ENCODE peak calls at places on chromosomes 1 and 21, in five cellular contexts. One of them, this sample, is unnamed.

GRCh38 chr1:92909321-92909720 is 51.9 kb downstream of the DIPK1A start:
- DNase-seq in testis: no peak
- DNase-seq in mesenchymal stem cell: peak; percentile 85
- DNase-seq in left ventricle myocardium inferior: no peak
- DNase-seq in body of pancreas: no peak
- DNase-seq in this sample: no peak

GRCh38 chr1:244839656-244840055 is 4.2 kb downstream of the COX20 start:
- DNase-seq in testis: no peak
- DNase-seq in mesenchymal stem cell: no peak
- DNase-seq in left ventricle myocardium inferior: no peak
- DNase-seq in body of pancreas: no peak
- DNase-seq in this sample: no peak

GRCh38 chr1:247118946-247119446 is 14.8 kb upstream of the ZNF669 start:
- DNase-seq in testis: no peak
- DNase-seq in mesenchymal stem cell: no peak
- DNase-seq in left ventricle myocardium inferior: no peak
- DNase-seq in body of pancreas: no peak
- DNase-seq in this sample: no peak

GRCh38 chr1:1942753-1943656 is 23.9 kb upstream of the TMEM52 start:
- DNase-seq in testis: no peak
- DNase-seq in mesenchymal stem cell: no peak
- DNase-seq in left ventricle myocardium inferior: no peak
- DNase-seq in body of pancreas: no peak
- DNase-seq in this sample: peak; percentile 61

GRCh38 chr1:229709620-229710019 is 83.6 kb downstream of the URB2 start:
- DNase-seq in testis: no peak
- DNase-seq in mesenchymal stem cell: no peak
- DNase-seq in left ventricle myocardium inferior: no peak
- DNase-seq in body of pancreas: no peak
- DNase-seq in this sample: no peak

GRCh38 chr1:171122903-171123302 is 32.2 kb downstream of the FMO3 start:
- DNase-seq in testis: no peak
- DNase-seq in mesenchymal stem cell: peak; percentile 25
- DNase-seq in left ventricle myocardium inferior: no peak
- DNase-seq in body of pancreas: no peak
- DNase-seq in this sample: no peak

GRCh38 chr1:158095737-158096335 is 84.9 kb upstream of the CD1D start:
- DNase-seq in testis: peak; percentile 42
- DNase-seq in mesenchymal stem cell: peak; percentile 45
- DNase-seq in left ventricle myocardium inferior: no peak
- DNase-seq in body of pancreas: peak; percentile 28
- DNase-seq in this sample: peak; percentile 69

GRCh38 chr1:148334339-148335130 is 148.6 kb downstream of the PPIAL4G start:
- DNase-seq in testis: peak; percentile 95
- DNase-seq in mesenchymal stem cell: peak; percentile 96
- DNase-seq in left ventricle myocardium inferior: peak; percentile 76
- DNase-seq in body of pancreas: peak; percentile 92
- DNase-seq in this sample: peak; percentile 94

GRCh38 chr1:119139393-119139792 is 1.1 kb downstream of the WARS2 start:
- DNase-seq in testis: no peak
- DNase-seq in mesenchymal stem cell: no peak
- DNase-seq in left ventricle myocardium inferior: no peak
- DNase-seq in body of pancreas: no peak
- DNase-seq in this sample: no peak

GRCh38 chr1:36400825-36401601 is 3.3 kb upstream of the LSM10 start:
- DNase-seq in testis: peak; percentile 60
- DNase-seq in mesenchymal stem cell: peak; percentile 99
- DNase-seq in left ventricle myocardium inferior: peak; percentile 73
- DNase-seq in body of pancreas: peak; percentile 47
- DNase-seq in this sample: peak; percentile 91

GRCh38 chr1:109201123-109201703 is 12.5 kb upstream of the SARS1 start:
- DNase-seq in testis: peak; percentile 80
- DNase-seq in mesenchymal stem cell: peak; percentile 67
- DNase-seq in left ventricle myocardium inferior: no peak
- DNase-seq in body of pancreas: no peak
- DNase-seq in this sample: no peak

GRCh38 chr1:5286244-5286643 is 631.8 kb downstream of the AJAP1 start:
- DNase-seq in testis: no peak
- DNase-seq in mesenchymal stem cell: no peak
- DNase-seq in left ventricle myocardium inferior: no peak
- DNase-seq in body of pancreas: no peak
- DNase-seq in this sample: no peak

GRCh38 chr1:151710187-151710586 is 6.4 kb downstream of the CELF3 start:
- DNase-seq in testis: peak; percentile 74
- DNase-seq in mesenchymal stem cell: peak; percentile 24
- DNase-seq in left ventricle myocardium inferior: no peak
- DNase-seq in body of pancreas: peak; percentile 63
- DNase-seq in this sample: no peak

GRCh38 chr1:178818416-178818815 is 52.5 kb downstream of the ANGPTL1 start:
- DNase-seq in testis: no peak
- DNase-seq in mesenchymal stem cell: no peak
- DNase-seq in left ventricle myocardium inferior: no peak
- DNase-seq in body of pancreas: no peak
- DNase-seq in this sample: no peak

GRCh38 chr1:3727042-3727824 is 25.0 kb upstream of the CCDC27 start:
- DNase-seq in testis: peak; percentile 60
- DNase-seq in mesenchymal stem cell: peak; percentile 8
- DNase-seq in left ventricle myocardium inferior: no peak
- DNase-seq in body of pancreas: peak; percentile 20
- DNase-seq in this sample: no peak

GRCh38 chr1:32876341-32877210 is 5.9 kb upstream of the FNDC5 start:
- DNase-seq in testis: peak; percentile 83
- DNase-seq in mesenchymal stem cell: peak; percentile 48
- DNase-seq in left ventricle myocardium inferior: peak; percentile 53
- DNase-seq in body of pancreas: peak; percentile 81
- DNase-seq in this sample: peak; percentile 81

GRCh38 chr1:53686371-53687267 is 52.3 kb downstream of the GLIS1 start:
- DNase-seq in testis: no peak
- DNase-seq in mesenchymal stem cell: peak; percentile 26
- DNase-seq in left ventricle myocardium inferior: no peak
- DNase-seq in body of pancreas: no peak
- DNase-seq in this sample: no peak

GRCh38 chr1:107536266-107536665 is 395.4 kb downstream of the NTNG1 start:
- DNase-seq in testis: no peak
- DNase-seq in mesenchymal stem cell: no peak
- DNase-seq in left ventricle myocardium inferior: no peak
- DNase-seq in body of pancreas: peak; percentile 10
- DNase-seq in this sample: no peak

GRCh38 chr1:115649964-115650363 is 8.2 kb downstream of the VANGL1 start:
- DNase-seq in testis: no peak
- DNase-seq in mesenchymal stem cell: peak; percentile 25
- DNase-seq in left ventricle myocardium inferior: no peak
- DNase-seq in body of pancreas: peak; percentile 48
- DNase-seq in this sample: no peak
- H3K4me1 ChIP-seq in testis: peaks cover 6% of the 10 kb centered on the region
- H3K4me1 ChIP-seq in mesenchymal stem cell: peaks cover 26% of the 10 kb centered on the region
- H3K4me1 ChIP-seq in left ventricle myocardium inferior: peaks cover 66% of the 10 kb centered on the region
- H3K4me1 ChIP-seq in body of pancreas: peaks cover 53% of the 10 kb centered on the region
- H3K4me1 ChIP-seq in this sample: peaks cover 25% of the 10 kb centered on the region

GRCh38 chr1:155133799-155134281 is 1.8 kb upstream of the SLC50A1 start:
- DNase-seq in testis: no peak
- DNase-seq in mesenchymal stem cell: no peak
- DNase-seq in left ventricle myocardium inferior: no peak
- DNase-seq in body of pancreas: no peak
- DNase-seq in this sample: no peak

GRCh38 chr1:155136728-155137127 is 1.1 kb downstream of the SLC50A1 start:
- DNase-seq in testis: no peak
- DNase-seq in mesenchymal stem cell: no peak
- DNase-seq in left ventricle myocardium inferior: no peak
- DNase-seq in body of pancreas: peak; percentile 55
- DNase-seq in this sample: no peak

GRCh38 chr1:155134322-155134721 is 1.3 kb upstream of the SLC50A1 start:
- DNase-seq in testis: no peak
- DNase-seq in mesenchymal stem cell: no peak
- DNase-seq in left ventricle myocardium inferior: no peak
- DNase-seq in body of pancreas: no peak
- DNase-seq in this sample: no peak

GRCh38 chr1:155135416-155136197 is at the start of gene SLC50A1:
- DNase-seq in testis: peak; percentile 96
- DNase-seq in mesenchymal stem cell: peak; percentile 97
- DNase-seq in left ventricle myocardium inferior: peak; percentile 95
- DNase-seq in body of pancreas: peak; percentile 97
- DNase-seq in this sample: peak; percentile 98

DNA sequence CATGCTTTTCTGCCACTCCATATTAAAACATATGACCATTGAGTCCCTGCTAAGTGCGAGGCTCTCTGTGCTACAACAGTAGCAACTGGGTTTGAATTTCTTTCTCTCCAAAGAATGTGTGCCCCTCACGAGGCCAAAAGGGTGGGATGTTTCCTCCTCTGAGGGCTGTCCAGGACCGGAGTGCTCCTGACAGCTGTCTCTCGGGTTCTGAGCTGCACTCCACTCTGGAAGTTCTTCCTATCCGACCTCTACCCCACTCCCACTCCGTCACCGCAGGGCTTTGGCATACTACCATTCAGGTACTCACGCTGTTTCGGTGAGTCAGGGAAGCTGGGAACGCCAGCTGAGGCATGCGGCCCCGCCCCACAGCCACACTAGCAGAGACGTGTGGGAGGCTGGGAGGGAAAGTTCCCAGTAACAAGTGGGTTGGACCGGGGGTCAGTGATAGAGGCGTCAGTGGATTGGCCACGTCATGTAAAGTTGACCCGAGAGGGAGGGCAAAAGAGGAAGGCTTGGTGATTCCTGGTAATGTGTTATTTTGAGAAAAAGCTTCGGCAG is 715 bp upstream of the SLC50A1 start:
- DNase-seq in testis: peak; percentile 93
- DNase-seq in mesenchymal stem cell: peak; percentile 98
- DNase-seq in left ventricle myocardium inferior: peak; percentile 84
- DNase-seq in body of pancreas: peak; percentile 95
- DNase-seq in this sample: peak; percentile 92
- H3K4me1 ChIP-seq in testis: peaks cover 25% of the 10 kb centered on the region
- H3K4me1 ChIP-seq in mesenchymal stem cell: peaks cover 28% of the 10 kb centered on the region
- H3K4me1 ChIP-seq in left ventricle myocardium inferior: peaks cover 95% of the 10 kb centered on the region
- H3K4me1 ChIP-seq in body of pancreas: peaks cover 88% of the 10 kb centered on the region
- H3K4me1 ChIP-seq in this sample: peaks cover 7% of the 10 kb centered on the region

GRCh38 chr1:156486421-156487344 is 13.9 kb downstream of the MEF2D start:
- DNase-seq in testis: peak; percentile 50
- DNase-seq in mesenchymal stem cell: no peak
- DNase-seq in left ventricle myocardium inferior: no peak
- DNase-seq in body of pancreas: peak; percentile 36
- DNase-seq in this sample: no peak
- H3K4me1 ChIP-seq in testis: peaks cover 33% of the 10 kb centered on the region
- H3K4me1 ChIP-seq in mesenchymal stem cell: peaks cover 42% of the 10 kb centered on the region
- H3K4me1 ChIP-seq in left ventricle myocardium inferior: peaks cover 100% of the 10 kb centered on the region
- H3K4me1 ChIP-seq in body of pancreas: peaks cover 58% of the 10 kb centered on the region
- H3K4me1 ChIP-seq in this sample: peaks cover 50% of the 10 kb centered on the region

GRCh38 chr21:44925027-44925755 is 4.5 kb upstream of the ITGB2 start:
- DNase-seq in testis: no peak
- DNase-seq in mesenchymal stem cell: peak; percentile 49
- DNase-seq in left ventricle myocardium inferior: no peak
- DNase-seq in body of pancreas: no peak
- DNase-seq in this sample: no peak

GRCh38 chr21:44921928-44922327 is 1.2 kb upstream of the ITGB2 start:
- DNase-seq in testis: no peak
- DNase-seq in mesenchymal stem cell: no peak
- DNase-seq in left ventricle myocardium inferior: no peak
- DNase-seq in body of pancreas: no peak
- DNase-seq in this sample: no peak

GRCh38 chr21:44920694-44921604 is at the start of gene ITGB2:
- DNase-seq in testis: no peak
- DNase-seq in mesenchymal stem cell: no peak
- DNase-seq in left ventricle myocardium inferior: peak; percentile 56
- DNase-seq in body of pancreas: no peak
- DNase-seq in this sample: peak; percentile 86

GRCh38 chr21:44924611-44925010 is 3.9 kb upstream of the ITGB2 start:
- DNase-seq in testis: no peak
- DNase-seq in mesenchymal stem cell: no peak
- DNase-seq in left ventricle myocardium inferior: peak; percentile 7
- DNase-seq in body of pancreas: no peak
- DNase-seq in this sample: no peak

DNA sequence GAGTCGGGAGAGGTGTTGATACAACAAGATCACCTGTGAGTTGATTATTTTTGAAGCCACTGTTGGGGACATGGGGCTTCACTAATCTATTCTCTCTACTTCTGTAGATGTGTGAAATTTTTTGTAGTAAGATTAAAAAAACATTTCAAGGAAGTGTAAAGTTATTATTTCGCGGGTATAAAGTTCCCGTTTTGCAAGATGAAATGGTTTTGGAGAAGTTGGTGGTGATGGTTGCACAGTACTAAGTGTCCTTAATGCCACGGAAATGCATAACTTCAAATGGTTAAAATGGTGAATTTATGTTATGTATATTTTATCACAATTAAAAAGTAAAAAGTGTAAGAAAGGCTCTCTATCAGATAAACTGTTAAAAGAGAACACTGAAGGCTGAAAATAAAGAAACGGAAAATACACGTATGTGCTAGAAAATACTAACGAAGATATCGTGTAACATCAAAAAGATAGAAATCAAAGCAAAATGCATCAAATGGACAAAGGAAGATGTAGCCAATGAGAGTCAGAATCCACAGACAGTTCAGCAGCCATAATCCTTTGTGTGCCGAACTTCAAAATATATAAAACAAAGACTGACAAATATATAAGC is 2.9 kb upstream of the ITGB2 start:
- DNase-seq in testis: no peak
- DNase-seq in mesenchymal stem cell: no peak
- DNase-seq in left ventricle myocardium inferior: no peak
- DNase-seq in body of pancreas: no peak
- DNase-seq in this sample: no peak
- H3K4me1 ChIP-seq in testis: no peaks in the 10 kb centered on the region
- H3K4me1 ChIP-seq in mesenchymal stem cell: peaks cover 24% of the 10 kb centered on the region
- H3K4me1 ChIP-seq in left ventricle myocardium inferior: peaks cover 6% of the 10 kb centered on the region
- H3K4me1 ChIP-seq in body of pancreas: no peaks in the 10 kb centered on the region
- H3K4me1 ChIP-seq in this sample: no peaks in the 10 kb centered on the region

DNA sequence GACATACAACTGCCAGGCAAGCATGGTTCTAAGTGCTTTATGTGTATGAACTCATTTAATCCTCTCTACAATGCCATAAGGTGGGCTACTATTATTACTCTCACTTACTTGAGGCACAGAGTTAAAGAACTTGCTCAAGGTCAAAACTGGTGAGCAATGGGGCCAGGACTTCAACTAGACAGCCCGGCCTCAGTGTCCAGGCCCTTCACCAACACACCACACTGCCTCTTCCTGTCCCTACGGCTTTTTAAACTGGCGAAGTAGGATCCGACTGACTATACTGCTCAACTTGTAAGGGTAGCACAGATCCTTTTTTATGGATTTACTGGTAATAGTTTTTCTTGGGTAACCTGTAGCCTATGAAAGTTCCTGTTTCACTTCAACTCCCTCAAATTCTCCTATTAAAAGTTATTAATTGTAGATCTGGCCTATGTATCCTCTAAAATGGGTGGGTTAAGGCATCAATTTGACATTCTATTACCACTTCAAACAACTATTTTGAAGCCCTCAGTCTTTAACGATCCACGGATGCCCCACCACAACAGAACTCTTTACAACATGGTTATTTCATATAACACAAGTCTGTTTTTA is 4.3 kb downstream of the ERRFI1 start:
- DNase-seq in testis: no peak
- DNase-seq in mesenchymal stem cell: peak; percentile 39
- DNase-seq in left ventricle myocardium inferior: no peak
- DNase-seq in body of pancreas: peak; percentile 59
- DNase-seq in this sample: no peak
- H3K4me1 ChIP-seq in testis: peaks cover 11% of the 10 kb centered on the region
- H3K4me1 ChIP-seq in mesenchymal stem cell: peaks cover 12% of the 10 kb centered on the region
- H3K4me1 ChIP-seq in left ventricle myocardium inferior: peaks cover 89% of the 10 kb centered on the region
- H3K4me1 ChIP-seq in body of pancreas: peaks cover 71% of the 10 kb centered on the region
- H3K4me1 ChIP-seq in this sample: peaks cover 4% of the 10 kb centered on the region